ENCODE peak calls at places on chromosomes 16 and 17, in nine cellular contexts. B is A549, Z is cardiac fibroblast, S is AG10803, G is upper lobe of right lung, P is IMR-90, Y is OCI-LY7, W is tibial nerve, K is body of pancreas. F is an unnamed sample.

GRCh38 chr17:4725646-4726300 is 5.5 kb upstream of the MED11 start:
- DNase-seq in P (no peak), Y (no peak), Z (no peak), W (no peak), G (no peak), B (no peak), S (no peak), K (no peak), F (no peak)

GRCh38 chr16:4874686-4875085 is 27.4 kb downstream of the UBN1 start:
- DNase-seq in K (peak), W (no peak), B (no peak), P (no peak), Y (no peak), G (no peak), Z (no peak), S (no peak), F (no peak)

GRCh38 chr17:3647769-3648540 is 11.4 kb downstream of the CTNS start:
- DNase-seq in K (peak), Y (peak), B (peak), G (no peak), W (no peak), S (peak), P (peak), Z (peak), F (peak)

GRCh38 chr17:36652716-36653115 is 51.3 kb downstream of the MRM1 start:
- DNase-seq in W (no peak), S (no peak), Y (no peak), B (no peak), P (no peak), Z (no peak), K (no peak), G (no peak), F (peak)

GRCh38 chr17:78805301-78805700 is 23.2 kb upstream of the CYTH1 start:
- DNase-seq in S (no peak), G (no peak), B (no peak), P (no peak), W (no peak), Z (no peak), Y (no peak), K (no peak), F (no peak)

GRCh38 chr16:47461598-47462266 is 601 bp downstream of the PHKB start:
- DNase-seq in Z (peak), P (peak), S (peak), Y (peak), W (no peak), B (peak), G (no peak), K (peak), F (peak)

GRCh38 chr17:40060887-40061480 is 1.8 kb upstream of the THRA start:
- DNase-seq in Y (no peak), G (no peak), P (no peak), Z (no peak), B (no peak), W (no peak), K (no peak), S (no peak), F (no peak)

GRCh38 chr16:396199-396598 is 800 bp upstream of the NME4 start:
- DNase-seq in P (no peak), W (no peak), B (no peak), G (no peak), S (no peak), K (no peak), Y (no peak), Z (no peak), F (no peak)

GRCh38 chr16:87303962-87304521 is 13.2 kb downstream of the C16orf95 start:
- DNase-seq in K (no peak), B (no peak), P (no peak), W (no peak), Y (no peak), G (no peak), S (no peak), Z (no peak), F (no peak)

GRCh38 chr16:30407794-30408534 is 558 bp downstream of the ZNF771 start:
- DNase-seq in Z (peak), Y (no peak), P (no peak), K (no peak), B (no peak), S (no peak), G (no peak), W (no peak), F (no peak)

GRCh38 chr17:9001539-9001938 is 19.8 kb upstream of the NTN1 start:
- DNase-seq in W (no peak), P (no peak), B (no peak), K (no peak), S (no peak), Y (no peak), G (no peak), Z (no peak), F (no peak)

GRCh38 chr17:7217113-7217987 is 2.3 kb downstream of the DLG4 start:
- DNase-seq in S (peak), Y (peak), W (no peak), P (peak), Z (peak), B (peak), K (no peak), G (peak), F (peak)

GRCh38 chr17:31489295-31490018 is 98.0 kb downstream of the RAB11FIP4 start:
- DNase-seq in P (no peak), Y (no peak), K (peak), B (no peak), W (no peak), Z (no peak), S (no peak), G (peak), F (no peak)

GRCh38 chr16:5257462-5257861 is 159.9 kb upstream of the EEF2KMT start:
- DNase-seq in W (no peak), S (no peak), B (no peak), K (no peak), Z (no peak), G (no peak), Y (no peak), P (no peak), F (no peak)

GRCh38 chr16:29784901-29785500 is 5.5 kb upstream of the KIF22 start:
- DNase-seq in S (peak), B (no peak), G (peak), P (peak), Y (peak), Z (peak), W (no peak), K (peak), F (peak)

GRCh38 chr17:15883617-15884111 is 61.3 kb upstream of the ADORA2B start:
- DNase-seq in S (peak), P (peak), Z (peak), W (no peak), K (no peak), B (no peak), Y (no peak), G (no peak), F (peak)

GRCh38 chr17:44451832-44452231 is 51.4 kb downstream of the GPATCH8 start:
- DNase-seq in Y (no peak), B (no peak), K (no peak), S (no peak), G (no peak), P (no peak), Z (no peak), W (no peak), F (no peak)

GRCh38 chr17:72622661-72623433 is 469.6 kb downstream of the SLC39A11 start:
- DNase-seq in Z (no peak), G (no peak), W (no peak), Y (no peak), K (no peak), P (no peak), B (no peak), S (no peak), F (no peak)

GRCh38 chr16:73217654-73218053 is 169.7 kb upstream of the ZFHX3 start:
- DNase-seq in W (no peak), S (no peak), Z (no peak), P (no peak), K (no peak), Y (no peak), B (no peak), G (no peak), F (no peak)

GRCh38 chr17:62627219-62627903 is at the start of gene MRC2:
- DNase-seq in W (no peak), P (peak), Y (no peak), G (peak), K (no peak), S (peak), B (peak), Z (peak), F (peak)

GRCh38 chr17:304461-304860 is 48.1 kb downstream of the RPH3AL start:
- DNase-seq in P (no peak), K (no peak), B (no peak), G (no peak), W (no peak), Y (no peak), S (no peak), Z (no peak), F (no peak)

GRCh38 chr17:37607637-37608368 is 1.4 kb downstream of the SYNRG start:
- DNase-seq in S (no peak), K (no peak), Y (peak), Z (no peak), W (no peak), P (no peak), B (no peak), G (no peak), F (no peak)

GRCh38 chr16:74586948-74587347 is 20.0 kb downstream of the GLG1 start:
- DNase-seq in Z (no peak), P (no peak), K (no peak), Y (no peak), S (no peak), G (no peak), W (no peak), B (no peak), F (no peak)

GRCh38 chr17:43900858-43901754 is 6.2 kb downstream of the MPP2 start:
- DNase-seq in S (no peak), B (peak), W (no peak), K (no peak), Y (no peak), P (no peak), G (no peak), Z (no peak), F (no peak)

GRCh38 chr17:75861927-75862317 is 6.8 kb upstream of the WBP2 start:
- DNase-seq in B (no peak), Z (no peak), W (no peak), K (no peak), G (no peak), S (peak), P (no peak), Y (no peak), F (peak)

GRCh38 chr16:71356051-71356740 is 2.3 kb upstream of the CALB2 start:
- DNase-seq in B (no peak), K (no peak), Z (no peak), Y (no peak), W (no peak), S (no peak), G (no peak), P (no peak), F (no peak)

GRCh38 chr16:89670496-89671431 is 13.1 kb downstream of the SPATA33 start:
- DNase-seq in S (no peak), K (no peak), Y (no peak), P (peak), Z (peak), G (no peak), W (no peak), B (no peak), F (peak)

GRCh38 chr17:18949566-18949965 is 2.4 kb upstream of the SLC5A10 start:
- DNase-seq in Z (peak), W (no peak), Y (no peak), P (peak), K (no peak), G (peak), B (no peak), S (no peak), F (peak)

GRCh38 chr16:47197536-47198179 is 53.9 kb upstream of the NETO2 start:
- DNase-seq in P (peak), K (no peak), S (peak), Y (no peak), G (no peak), B (no peak), Z (peak), W (no peak), F (peak)

GRCh38 chr17:38907930-38908675 is 17.3 kb upstream of the LASP1NB start:
- DNase-seq in B (no peak), S (no peak), W (no peak), P (no peak), K (no peak), Y (no peak), Z (no peak), G (no peak), F (no peak)

GRCh38 chr17:491086-492014 is 138.7 kb upstream of the RPH3AL start:
- DNase-seq in W (no peak), P (peak), K (peak), G (peak), S (peak), B (peak), Y (peak), Z (peak), F (peak)

GRCh38 chr16:17312100-17312732 is 158.5 kb downstream of the XYLT1 start:
- DNase-seq in Z (no peak), K (peak), P (no peak), S (no peak), B (no peak), G (no peak), W (no peak), Y (no peak), F (no peak)

GRCh38 chr17:66135219-66135618 is 56.7 kb downstream of the CEP112 start:
- DNase-seq in S (peak), G (no peak), P (no peak), W (no peak), Z (no peak), Y (no peak), B (no peak), K (no peak), F (no peak)

GRCh38 chr17:28871056-28871579 is 16.3 kb downstream of the ERAL1 start:
- DNase-seq in B (no peak), K (no peak), Z (no peak), Y (peak), P (no peak), G (no peak), S (no peak), W (no peak), F (no peak)

GRCh38 chr17:16106161-16106891 is 106.7 kb downstream of the TTC19 start:
- DNase-seq in W (no peak), G (no peak), P (peak), K (no peak), B (no peak), Z (peak), S (peak), Y (no peak), F (peak)

GRCh38 chr16:89307421-89307805 is 89.9 kb downstream of the ZNF778 start:
- DNase-seq in S (no peak), P (no peak), Y (no peak), W (no peak), B (no peak), K (no peak), G (no peak), Z (no peak), F (no peak)

GRCh38 chr16:27273670-27274522 is 5.3 kb upstream of the NSMCE1 start:
- DNase-seq in Z (no peak), G (no peak), W (no peak), Y (peak), S (no peak), B (peak), P (peak), K (no peak), F (no peak)

DNA sequence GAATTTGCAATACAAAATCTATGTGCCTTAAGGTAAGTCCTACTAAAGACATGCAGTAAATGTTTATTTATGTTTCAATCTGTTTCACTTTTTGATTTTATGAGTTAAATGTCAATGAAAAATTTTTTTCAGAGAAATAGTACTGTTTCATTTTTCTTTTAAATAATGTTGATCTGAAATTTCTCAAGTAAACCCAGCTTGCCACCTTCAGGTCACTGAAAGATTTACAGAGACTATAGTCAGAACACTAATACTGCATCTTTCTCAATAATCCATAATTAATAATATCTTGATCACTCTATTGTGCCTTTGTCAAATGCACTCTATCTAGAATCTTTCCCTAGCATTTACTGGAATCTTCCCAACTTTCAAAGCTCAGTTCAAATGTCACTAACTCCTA is 6.5 kb upstream of the DHX40 start:
- DNase-seq in Z (peak), B (no peak), S (peak), W (no peak), Y (no peak), P (peak), K (no peak), G (no peak), F (peak)
- TF ChIP-seq CTCF in Z (peak), B (peak), S (peak), W (no peak), Y (peak), P (peak), K (no peak), G (peak), F (peak)

GRCh38 chr17:57249520-57249919 is 6.8 kb upstream of the MSI2 start:
- DNase-seq in W (no peak), Y (no peak), K (no peak), Z (no peak), G (no peak), P (no peak), B (no peak), S (no peak), F (no peak)

GRCh38 chr17:57247913-57248312 is 8.4 kb upstream of the MSI2 start:
- DNase-seq in Z (no peak), B (no peak), W (no peak), G (no peak), P (no peak), Y (no peak), S (no peak), K (no peak), F (no peak)

GRCh38 chr17:57245786-57246185 is 10.5 kb upstream of the MSI2 start:
- DNase-seq in G (no peak), S (no peak), K (no peak), Z (no peak), W (no peak), P (no peak), B (no peak), Y (no peak), F (no peak)

GRCh38 chr17:57246257-57246656 is 10.1 kb upstream of the MSI2 start:
- DNase-seq in B (no peak), G (no peak), S (no peak), Z (no peak), Y (no peak), P (no peak), K (no peak), W (no peak), F (no peak)

DNA sequence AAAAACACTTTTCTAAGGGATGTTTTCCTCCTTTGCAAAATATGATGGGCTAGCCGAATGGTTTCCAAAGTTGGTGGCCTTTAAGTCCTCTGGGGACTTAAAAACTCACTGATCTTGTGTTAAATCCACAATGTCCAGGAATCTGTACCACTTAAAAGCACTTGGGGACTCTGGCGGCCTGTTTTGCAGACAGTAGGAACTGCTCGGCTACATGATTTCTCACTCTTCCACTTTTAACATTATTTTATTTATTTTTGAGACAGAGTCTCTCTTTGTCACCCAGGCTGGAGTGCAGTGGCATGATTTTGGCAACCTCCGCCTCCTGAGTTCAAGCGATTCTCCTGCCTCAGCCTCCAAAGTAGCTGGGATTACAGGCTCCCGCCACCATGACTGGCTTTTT is 9.1 kb upstream of the MSI2 start:
- DNase-seq in B (no peak), P (no peak), Z (no peak), K (no peak), Y (no peak), S (no peak), W (no peak), G (no peak), F (no peak)
- H3K4me3 ChIP-seq in B (no peak), P (no peak), Z (no peak), K (no peak), Y (no peak), S (no peak), W (no peak), G (no peak), F (no peak)

DNA sequence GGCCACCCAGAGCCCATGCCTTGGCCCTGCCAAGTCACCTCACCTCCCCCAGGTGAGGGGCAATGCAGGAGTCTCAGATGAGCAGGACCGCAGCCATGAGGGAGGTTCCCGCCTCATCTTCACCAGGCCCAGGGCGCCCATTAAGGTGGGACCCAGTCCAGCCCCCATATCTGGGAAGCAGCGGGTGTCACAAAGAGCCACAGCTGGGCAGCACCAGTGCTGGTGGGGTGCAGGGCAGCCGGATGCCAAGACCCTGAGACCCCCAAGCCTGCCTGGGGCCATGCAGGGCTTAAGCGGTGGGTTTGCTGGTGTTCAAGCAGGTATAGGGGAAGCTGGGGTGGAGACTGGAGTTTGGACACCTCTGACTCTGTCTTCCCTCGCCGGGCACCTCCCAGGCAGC is 237.8 kb upstream of the GSE1 start:
- DNase-seq in P (no peak), G (no peak), S (no peak), B (no peak), W (no peak), K (no peak), Z (no peak), Y (no peak), F (no peak)
- TF ChIP-seq CTCF in P (no peak), G (no peak), S (no peak), B (no peak), W (no peak), K (no peak), Z (no peak), Y (no peak), F (no peak)

GRCh38 chr16:48810436-48810802 is 200.4 kb upstream of the N4BP1 start:
- DNase-seq in B (no peak), K (no peak), S (no peak), W (no peak), Z (no peak), P (no peak), Y (no peak), G (no peak), F (no peak)

GRCh38 chr16:48813485-48813884 is 203.5 kb upstream of the N4BP1 start:
- DNase-seq in K (no peak), S (no peak), Y (no peak), G (no peak), W (no peak), B (no peak), P (no peak), Z (no peak), F (no peak)

GRCh38 chr16:48812856-48813255 is 202.9 kb upstream of the N4BP1 start:
- DNase-seq in G (no peak), Z (no peak), Y (no peak), S (no peak), K (no peak), W (no peak), P (no peak), B (no peak), F (no peak)

GRCh38 chr16:48810803-48811453 is 200.9 kb upstream of the N4BP1 start:
- DNase-seq in S (no peak), G (no peak), P (no peak), B (no peak), K (no peak), Z (no peak), Y (no peak), W (no peak), F (no peak)

GRCh38 chr16:48811478-48811877 is 201.5 kb upstream of the N4BP1 start:
- DNase-seq in G (no peak), Y (no peak), S (no peak), P (no peak), Z (no peak), K (no peak), B (no peak), W (no peak), F (no peak)
- H3K4me3 ChIP-seq in G (no peak), Y (no peak), S (no peak), P (no peak), Z (no peak), K (no peak), B (no peak), W (no peak), F (no peak)

DNA sequence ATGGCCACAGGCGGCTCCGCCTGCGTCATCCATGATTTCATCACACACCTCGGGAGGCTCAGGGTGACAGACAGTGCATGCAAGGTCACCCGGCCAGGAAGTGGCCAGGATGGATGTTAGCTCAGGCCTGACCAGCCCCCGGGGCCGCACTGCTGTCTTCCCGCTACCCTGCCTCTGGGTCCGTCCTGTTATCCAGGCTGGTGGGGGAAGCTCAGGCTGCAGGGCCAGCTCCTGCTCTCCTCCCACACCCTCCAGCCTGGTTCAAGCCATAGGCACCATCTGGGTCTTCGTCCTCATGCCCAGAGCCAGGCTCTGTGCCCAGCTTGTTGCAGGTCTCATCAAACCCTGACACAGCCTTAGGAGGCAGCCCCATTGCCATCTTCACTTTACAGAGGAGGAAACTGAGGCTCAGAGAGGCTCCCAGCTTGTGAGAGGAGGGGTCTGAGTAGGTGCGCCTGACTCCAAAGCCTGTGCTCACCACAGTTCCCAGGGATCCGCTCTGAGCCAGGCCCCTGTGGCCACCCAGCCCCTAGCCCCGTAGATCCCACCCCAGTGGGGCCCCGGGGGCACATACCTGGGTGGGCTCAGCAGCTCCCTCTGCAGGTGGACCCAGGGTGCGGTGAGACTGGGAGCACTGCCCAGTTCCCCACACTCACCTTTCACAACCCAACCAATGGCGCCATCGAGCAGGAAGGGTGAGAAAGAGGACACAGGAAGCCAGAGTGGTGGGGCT is 414 bp upstream of the ADGRG3 start:
- DNase-seq in K (no peak), B (no peak), Y (no peak), S (no peak), P (peak), W (no peak), G (peak), Z (no peak), F (no peak)
- TF ChIP-seq CTCF in K (no peak), B (no peak), Y (peak), S (no peak), P (no peak), W (no peak), G (no peak), Z (peak), F (no peak)

F was measured in fibroblast of the aortic adventitia.